ENCODE peak calls at places on chromosomes 2 and 18, in six cellular contexts. Z, N, M, R, W and D are unnamed samples.
A peak's percentile ranks its signal among the peaks of the same experiment; 100 is the strongest.

GRCh38 chr2:181655519-181655918 is 1.4 kb downstream of the CERKL start:
- DNase-seq in W (peak; percentile 10), M (no peak), N (no peak), Z (no peak), R (no peak), D (no peak)

GRCh38 chr2:13433954-13434353 is 717.2 kb downstream of the TRIB2 start:
- DNase-seq in W (no peak), M (no peak), R (no peak), Z (no peak), N (no peak), D (no peak)

GRCh38 chr2:100887713-100888112 is 67.8 kb downstream of the NPAS2 start:
- DNase-seq in Z (no peak), R (no peak), W (no peak), N (no peak), M (no peak), D (no peak)

GRCh38 chr18:23587220-23587642 is 925 bp upstream of the NPC1 start:
- DNase-seq in M (no peak), Z (no peak), N (no peak), R (no peak), W (no peak), D (no peak)

GRCh38 chr2:114442545-114442944 is at the start of gene DPP10:
- DNase-seq in M (no peak), Z (no peak), R (no peak), N (peak; percentile 17), W (no peak), D (no peak)

GRCh38 chr2:223855426-223855825 is 18.0 kb upstream of the AP1S3 start:
- DNase-seq in W (peak; percentile 41), Z (no peak), M (no peak), N (no peak), R (no peak), D (no peak)

GRCh38 chr2:216139884-216140283 is 30.7 kb downstream of the XRCC5 start:
- DNase-seq in Z (peak; percentile 18), M (no peak), W (no peak), R (no peak), N (no peak), D (no peak)

GRCh38 chr2:186912979-186913378 is 64.0 kb upstream of the ZSWIM2 start:
- DNase-seq in R (no peak), N (no peak), Z (no peak), M (no peak), W (no peak), D (no peak)

GRCh38 chr18:29652797-29653196 is 1389.7 kb downstream of the DSC3 start:
- DNase-seq in W (no peak), N (no peak), Z (no peak), R (no peak), M (no peak), D (no peak)

GRCh38 chr2:190649798-190650390 is 1.0 kb downstream of the NAB1 start:
- DNase-seq in N (no peak), M (no peak), W (peak; percentile 56), R (no peak), Z (no peak), D (no peak)

GRCh38 chr18:67600181-67600631 is 83.7 kb upstream of the DSEL start:
- DNase-seq in W (peak; percentile 64), Z (no peak), N (no peak), M (no peak), R (no peak), D (no peak)

GRCh38 chr2:3666613-3666975 is 8.6 kb downstream of the ALLC start:
- DNase-seq in N (no peak), R (no peak), M (peak; percentile 7), Z (no peak), W (no peak), D (no peak)

GRCh38 chr2:134155134-134155533 is 98.7 kb upstream of the MGAT5 start:
- DNase-seq in R (no peak), N (no peak), W (no peak), M (no peak), Z (peak; percentile 53), D (no peak)

GRCh38 chr2:136378712-136379595 is 261.0 kb upstream of the CXCR4 start:
- DNase-seq in W (peak; percentile 68), Z (peak; percentile 42), R (no peak), N (no peak), M (no peak), D (no peak)

GRCh38 chr2:97935719-97936161 is 60.0 kb downstream of the TMEM131 start:
- DNase-seq in W (peak; percentile 93), Z (no peak), M (no peak), N (no peak), R (no peak), D (no peak)

GRCh38 chr2:100818606-100819364 is 1.2 kb upstream of the NPAS2 start:
- DNase-seq in N (peak; percentile 87), W (peak; percentile 80), R (peak; percentile 74), M (no peak), Z (peak; percentile 22), D (no peak)

GRCh38 chr18:7038330-7038846 is 79.2 kb downstream of the LAMA1 start:
- DNase-seq in R (peak; percentile 97), M (peak; percentile 94), W (peak; percentile 88), Z (no peak), N (peak; percentile 55), D (peak; percentile 92)
- TF ChIP-seq CTCF in R (peak; percentile 75), M (peak; percentile 76), W (peak; percentile 45), Z (peak; percentile 7), N (peak; percentile 26), D (no peak)

GRCh38 chr18:47601608-47602272 is 328.7 kb downstream of the SMAD2 start:
- DNase-seq in W (no peak), R (no peak), N (no peak), M (no peak), Z (no peak), D (no peak)

GRCh38 chr18:47594621-47595086 is 335.8 kb downstream of the SMAD2 start:
- DNase-seq in W (no peak), N (no peak), M (no peak), Z (no peak), R (no peak), D (no peak)

GRCh38 chr18:47594063-47594462 is 336.4 kb downstream of the SMAD2 start:
- DNase-seq in W (no peak), R (no peak), M (no peak), N (no peak), Z (no peak), D (no peak)

GRCh38 chr18:47591429-47591828 is 339.0 kb downstream of the SMAD2 start:
- DNase-seq in N (no peak), R (no peak), M (no peak), Z (no peak), W (no peak), D (no peak)

GRCh38 chr18:47595816-47596501 is 334.5 kb downstream of the SMAD2 start:
- DNase-seq in W (no peak), Z (peak; percentile 65), N (no peak), M (no peak), R (no peak), D (no peak)
- TF ChIP-seq CTCF in W (no peak), Z (peak; percentile 70), N (no peak), M (no peak), R (no peak), D (no peak)

DNA sequence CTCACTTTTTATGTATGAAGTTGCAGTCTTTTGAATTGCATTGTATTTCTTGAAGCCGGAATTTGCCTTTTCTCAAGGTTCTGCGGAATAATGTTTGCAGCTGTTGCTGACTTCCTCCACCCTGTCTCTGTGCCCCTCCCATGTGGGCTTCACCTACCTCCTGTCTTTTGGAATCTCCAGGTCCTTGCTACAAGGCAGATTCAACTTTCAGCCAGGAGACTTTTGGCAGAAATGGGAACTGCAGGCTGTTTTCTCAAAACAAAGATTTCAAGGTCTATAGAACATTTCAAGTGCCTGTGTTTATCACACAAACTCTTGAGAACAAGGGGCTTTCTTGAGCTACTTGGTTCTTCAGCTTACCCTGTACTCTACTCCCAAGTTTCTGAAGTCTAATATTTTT is 25.6 kb downstream of the ZNF236 start:
- DNase-seq in Z (no peak), W (no peak), M (no peak), N (no peak), R (no peak), D (no peak)
- TF ChIP-seq CTCF in Z (no peak), W (peak; percentile 22), M (no peak), N (no peak), R (no peak), D (no peak)

GRCh38 chr2:230809677-230810251 is 55.0 kb upstream of the ITM2C start:
- DNase-seq in N (no peak), W (no peak), M (no peak), R (no peak), Z (no peak), D (no peak)
- TF ChIP-seq CTCF in N (no peak), W (peak; percentile 40), M (no peak), R (no peak), Z (no peak), D (no peak)

DNA sequence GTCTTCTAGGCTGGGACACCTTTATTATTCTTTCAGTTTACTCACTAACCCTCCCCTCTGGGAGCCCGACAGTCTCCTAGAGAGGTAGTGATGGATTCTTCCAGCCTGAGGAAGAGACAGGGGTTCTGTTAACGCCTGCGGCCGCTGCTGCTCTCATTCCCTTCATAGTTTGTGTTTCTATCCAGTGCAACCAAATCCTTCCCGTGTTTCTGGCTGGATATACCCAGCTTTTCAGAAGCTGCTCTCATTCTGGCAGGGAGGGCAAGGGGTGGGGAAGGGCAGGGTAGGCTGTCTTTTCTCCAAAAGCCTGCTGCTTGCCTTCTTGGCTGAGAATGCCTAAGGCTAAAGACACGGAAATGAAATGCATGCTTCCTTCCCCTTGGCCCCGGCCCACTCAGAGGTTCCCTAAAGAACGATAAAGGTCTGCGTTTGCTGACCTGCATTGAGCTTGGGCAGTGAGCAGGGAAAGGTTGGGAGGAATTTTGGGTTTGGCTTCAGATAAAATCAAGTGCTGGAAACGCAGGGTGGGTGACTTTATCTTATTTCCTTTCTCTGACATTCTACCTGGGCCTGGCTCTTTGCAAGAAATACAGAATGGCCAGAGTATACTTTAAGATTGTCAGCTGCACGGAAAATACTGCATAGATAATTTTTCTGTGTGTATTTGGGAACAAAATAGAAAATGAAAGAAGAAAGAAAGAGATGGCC is 390.9 kb downstream of the NBAS start:
- DNase-seq in W (peak; percentile 79), N (no peak), M (no peak), R (no peak), Z (no peak), D (no peak)
- TF ChIP-seq CTCF in W (no peak), N (no peak), M (no peak), R (no peak), Z (no peak), D (no peak)